ENCODE peak calls at places on chromosomes 11 and 22, in six cellular contexts. H is upper lobe of right lung; U is RWPE2; X is neural progenitor cell; C is CD4-positive, alpha-beta T cell; G is dorsolateral prefrontal cortex. F is an unnamed sample.

GRCh38 chr11:106306942-106307341 is 229.5 kb downstream of the AASDHPPT start:
- DNase-seq in H (no peak), U (no peak), X (no peak), C (no peak), G (no peak), F (no peak)

GRCh38 chr11:61023086-61024035 is 51.9 kb downstream of the CD6 start:
- DNase-seq in H (no peak), U (no peak), X (no peak), C (peak), G (no peak), F (no peak)

GRCh38 chr11:83508804-83509203 is 222.6 kb upstream of the CCDC90B start:
- DNase-seq in H (no peak), U (no peak), X (no peak), C (no peak), G (no peak), F (no peak)

GRCh38 chr11:96424693-96425092 is 34.9 kb downstream of the JRKL start:
- DNase-seq in H (no peak), U (no peak), X (no peak), C (no peak), G (no peak), F (no peak)

GRCh38 chr11:28460348-28460747 is 352.2 kb downstream of the METTL15 start:
- DNase-seq in H (no peak), U (no peak), X (no peak), C (no peak), G (no peak), F (no peak)

GRCh38 chr11:95372097-95372656 is 141.2 kb upstream of the SESN3 start:
- DNase-seq in H (no peak), U (no peak), X (no peak), C (no peak), G (no peak), F (no peak)

GRCh38 chr11:68115285-68115684 is 5.9 kb downstream of the CHKA start:
- DNase-seq in H (no peak), U (no peak), X (no peak), C (no peak), G (no peak), F (no peak)

GRCh38 chr11:125514336-125515101 is 18.5 kb upstream of the FEZ1 start:
- DNase-seq in H (no peak), U (no peak), X (no peak), C (peak), G (no peak), F (peak)

GRCh38 chr11:17747131-17747955 is 12.8 kb downstream of the KCNC1 start:
- DNase-seq in H (peak), U (no peak), X (no peak), C (no peak), G (peak), F (peak)

GRCh38 chr22:47309946-47310345 is 547.5 kb downstream of the TBC1D22A start:
- DNase-seq in H (no peak), U (no peak), X (no peak), C (no peak), G (no peak), F (peak)

GRCh38 chr11:130609121-130610035 is 160.9 kb downstream of the ADAMTS15 start:
- DNase-seq in H (peak), U (no peak), X (no peak), C (no peak), G (no peak), F (no peak)

GRCh38 chr11:130608267-130608666 is 159.8 kb downstream of the ADAMTS15 start:
- DNase-seq in H (no peak), U (no peak), X (no peak), C (no peak), G (no peak), F (no peak)

GRCh38 chr11:130613396-130613795 is 165.0 kb downstream of the ADAMTS15 start:
- DNase-seq in H (no peak), U (no peak), X (no peak), C (no peak), G (no peak), F (no peak)

GRCh38 chr11:130612291-130612802 is 163.9 kb downstream of the ADAMTS15 start:
- DNase-seq in H (no peak), U (no peak), X (no peak), C (no peak), G (no peak), F (no peak)

DNA sequence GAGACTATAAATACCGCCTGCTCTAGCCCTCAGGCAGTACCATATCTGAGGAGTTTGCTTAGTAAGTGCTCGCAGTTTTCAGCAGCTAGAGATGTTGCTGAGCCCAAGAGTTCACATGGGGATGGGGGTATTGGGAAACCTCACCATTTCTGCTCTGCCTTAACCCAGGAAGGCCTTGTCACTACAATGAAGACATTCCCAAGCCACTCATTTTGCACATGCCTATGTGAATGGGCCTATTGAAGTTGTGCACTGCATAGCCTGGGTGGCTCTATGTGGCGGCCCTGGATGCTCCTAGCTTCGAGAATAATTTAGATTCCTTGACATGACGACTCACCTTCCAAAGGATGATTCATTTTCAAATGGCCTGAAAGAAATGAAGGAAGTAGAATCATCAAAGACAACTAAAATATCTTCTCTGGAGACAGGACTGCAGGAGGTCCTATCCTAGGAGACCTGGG is 163.4 kb downstream of the ADAMTS15 start:
- DNase-seq in H (no peak), U (no peak), X (no peak), C (no peak), G (no peak), F (peak)
- H3K27ac ChIP-seq in H (no peak), U (peak), X (no peak), C (no peak), G (no peak), F (peak)

GRCh38 chr11:8814209-8814922 is 96.6 kb upstream of the AKIP1 start:
- DNase-seq in H (no peak), U (peak), X (no peak), C (no peak), G (no peak), F (no peak)
- H3K27ac ChIP-seq in H (peak), U (peak), X (no peak), C (no peak), G (no peak), F (peak)

GRCh38 chr11:30830666-30831065 is 244.5 kb upstream of the MPPED2 start:
- DNase-seq in H (no peak), U (no peak), X (no peak), C (no peak), G (no peak), F (no peak)

GRCh38 chr11:30825723-30826122 is 239.6 kb upstream of the MPPED2 start:
- DNase-seq in H (no peak), U (no peak), X (no peak), C (no peak), G (no peak), F (no peak)

GRCh38 chr11:30823119-30823518 is 237.0 kb upstream of the MPPED2 start:
- DNase-seq in H (no peak), U (no peak), X (no peak), C (no peak), G (no peak), F (no peak)

GRCh38 chr11:30821438-30821965 is 235.3 kb upstream of the MPPED2 start:
- DNase-seq in H (no peak), U (no peak), X (no peak), C (no peak), G (no peak), F (no peak)

DNA sequence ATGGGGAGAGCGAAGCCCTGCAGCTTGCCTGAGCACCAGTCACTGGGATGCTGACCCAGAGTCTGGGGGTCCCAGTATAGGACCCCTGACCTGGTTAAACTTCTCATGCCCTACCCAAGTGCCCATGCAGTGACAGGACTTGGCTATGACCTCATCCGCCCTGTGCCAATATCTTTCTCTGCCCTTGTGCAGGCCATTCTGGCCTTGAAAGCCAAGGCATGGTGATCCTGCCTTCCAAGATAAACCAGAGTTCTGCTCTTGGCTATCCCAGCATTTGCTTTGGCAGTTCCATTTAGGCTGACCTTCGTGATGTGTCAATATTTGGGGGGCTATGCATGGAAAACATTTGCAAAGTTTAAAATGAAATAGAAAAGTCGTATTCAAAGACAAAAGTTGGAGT is 240.8 kb upstream of the MPPED2 start:
- DNase-seq in H (no peak), U (no peak), X (no peak), C (no peak), G (no peak), F (no peak)
- H3K27ac ChIP-seq in H (no peak), U (no peak), X (no peak), C (no peak), G (no peak), F (no peak)

GRCh38 chr11:46832511-46833214 is 13.4 kb downstream of the CKAP5 start:
- DNase-seq in H (no peak), U (no peak), X (no peak), C (no peak), G (no peak), F (no peak)

GRCh38 chr11:46836431-46836830 is 9.6 kb downstream of the CKAP5 start:
- DNase-seq in H (no peak), U (no peak), X (no peak), C (no peak), G (no peak), F (no peak)

GRCh38 chr11:46837860-46838259 is 8.2 kb downstream of the CKAP5 start:
- DNase-seq in H (no peak), U (no peak), X (no peak), C (no peak), G (no peak), F (no peak)

GRCh38 chr11:46838501-46838900 is 7.6 kb downstream of the CKAP5 start:
- DNase-seq in H (no peak), U (no peak), X (no peak), C (no peak), G (no peak), F (no peak)
- H3K27ac ChIP-seq in H (no peak), U (no peak), X (no peak), C (no peak), G (no peak), F (no peak)

F was measured in osteoblast.